ENCODE peak calls at places on chromosomes 16 and 17, in five cellular contexts. D is stimulated activated CD4-positive, alpha-beta T cell treated with anti-CD3 and anti-CD28 coated beads, Interleukin-2, amount 100 ng/mL, for 48 hours; X is stimulated activated CD8-positive, alpha-beta memory T cell treated with anti-CD3 and anti-CD28 coated beads, Interleukin-12 subunit alpha, Interleukin-12 subunit beta, amount 100 ng/mL, for 4 hours; L is HEK293T; R is CD4-positive, CD25-positive, alpha-beta regulatory T cell. U is an unnamed sample.

GRCh38 chr17:13537211-13537610 is 64.5 kb downstream of the HS3ST3A1 start:
- DNase-seq in D (no peak), X (no peak), L (no peak), R (no peak), U (no peak)

GRCh38 chr17:17666111-17666714 is 15.0 kb upstream of the RAI1 start:
- DNase-seq in D (no peak), X (no peak), L (no peak), R (no peak), U (no peak)

GRCh38 chr17:59869941-59870218 is 22.9 kb downstream of the TUBD1 start:
- DNase-seq in D (no peak), X (no peak), L (no peak), R (no peak), U (no peak)

GRCh38 chr16:280552-280951 is at the start of gene ARHGDIG:
- DNase-seq in D (no peak), X (no peak), L (peak), R (no peak), U (no peak)

GRCh38 chr17:34182036-34182803 is 72.9 kb upstream of the CCL2 start:
- DNase-seq in D (no peak), X (no peak), L (no peak), R (no peak), U (no peak)

GRCh38 chr17:57875109-57876022 is 25.5 kb upstream of the MRPS23 start:
- DNase-seq in D (no peak), X (no peak), L (peak), R (no peak), U (peak)

GRCh38 chr17:81153340-81153803 is 11.9 kb upstream of the PVALEF start:
- DNase-seq in D (no peak), X (no peak), L (no peak), R (no peak), U (no peak)

GRCh38 chr17:43588121-43588520 is 42.0 kb upstream of the ETV4 start:
- DNase-seq in D (no peak), X (no peak), L (no peak), R (no peak), U (no peak)

GRCh38 chr17:28940675-28941074 is 10.6 kb downstream of the PHF12 start:
- DNase-seq in D (no peak), X (no peak), L (no peak), R (no peak), U (no peak)

GRCh38 chr16:83315271-83315670 is 492.5 kb upstream of the HSBP1 start:
- DNase-seq in D (no peak), X (no peak), L (no peak), R (no peak), U (no peak)

GRCh38 chr17:2008332-2009126 is 16.6 kb downstream of the RTN4RL1 start:
- DNase-seq in D (no peak), X (no peak), L (no peak), R (no peak), U (no peak)

GRCh38 chr17:64694207-64694606 is 32.1 kb upstream of the SMURF2 start:
- DNase-seq in D (no peak), X (no peak), L (no peak), R (no peak), U (no peak)

GRCh38 chr17:19264681-19265080 is 27.5 kb downstream of the EPN2 start:
- DNase-seq in D (no peak), X (no peak), L (no peak), R (no peak), U (no peak)

GRCh38 chr17:2929881-2930533 is 133.4 kb downstream of the OR1D5 start:
- DNase-seq in D (peak), X (no peak), L (peak), R (peak), U (peak)

GRCh38 chr17:68498479-68499326 is 13.5 kb upstream of the PRKAR1A start:
- DNase-seq in D (no peak), X (no peak), L (no peak), R (peak), U (no peak)

U was measured in H1.